ENCODE peak calls at places on chromosomes 1 and 21, in five cellular contexts. Y is pancreas, R is DND-41, L is mesendoderm, A is GM23248. T is an unnamed sample.

GRCh38 chr1:158087320-158087927 is 93.3 kb upstream of the CD1D start:
- DNase-seq in Y (no peak), L (peak; percentile 94), R (peak; percentile 47), A (peak; percentile 81), T (no peak)

GRCh38 chr1:26705788-26706237 is 10.0 kb downstream of the ARID1A start:
- DNase-seq in Y (no peak), L (no peak), A (peak; percentile 83), R (no peak), T (no peak)

GRCh38 chr1:17903386-17903785 is 148.3 kb downstream of the ACTL8 start:
- DNase-seq in L (no peak), Y (no peak), A (no peak), R (no peak), T (no peak)

GRCh38 chr1:235597867-235598553 is 51.6 kb downstream of the GNG4 start:
- DNase-seq in A (peak; percentile 75), Y (no peak), L (peak; percentile 77), R (no peak), T (no peak)

GRCh38 chr1:119372493-119373086 is 4.0 kb downstream of the HAO2 start:
- DNase-seq in Y (no peak), L (peak; percentile 93), A (peak; percentile 57), R (no peak), T (no peak)

GRCh38 chr1:101908980-101909379 is 87.7 kb downstream of the OLFM3 start:
- DNase-seq in Y (no peak), A (no peak), L (no peak), R (no peak), T (no peak)

GRCh38 chr1:217343907-217344306 is 287.0 kb downstream of the GPATCH2 start:
- DNase-seq in A (no peak), Y (no peak), L (no peak), R (no peak), T (no peak)

GRCh38 chr1:18385239-18385790 is 95.4 kb upstream of the KLHDC7A start:
- DNase-seq in Y (no peak), L (peak; percentile 41), R (no peak), A (peak; percentile 67), T (no peak)

GRCh38 chr21:15443740-15444117 is 286.1 kb upstream of the USP25 start:
- DNase-seq in Y (no peak), A (no peak), R (no peak), L (no peak), T (no peak)

GRCh38 chr21:46035809-46036695 is 54.5 kb downstream of the COL6A1 start:
- DNase-seq in Y (peak; percentile 54), L (no peak), R (no peak), A (peak; percentile 89), T (no peak)

GRCh38 chr1:22773981-22774471 is 63.4 kb downstream of the EPHB2 start:
- DNase-seq in Y (no peak), L (no peak), R (no peak), A (peak; percentile 82), T (no peak)

GRCh38 chr1:183932412-183932811 is 105.1 kb downstream of the COLGALT2 start:
- DNase-seq in L (no peak), A (peak; percentile 93), Y (peak; percentile 62), R (no peak), T (no peak)

GRCh38 chr1:160781129-160781808 is 14.7 kb upstream of the LY9 start:
- DNase-seq in L (no peak), A (no peak), R (no peak), Y (no peak), T (no peak)

GRCh38 chr1:212542761-212543187 is 65.8 kb upstream of the ATF3 start:
- DNase-seq in Y (no peak), L (no peak), R (no peak), A (no peak), T (no peak)

GRCh38 chr1:40842201-40842600 is 20.0 kb downstream of the CITED4 start:
- DNase-seq in R (no peak), A (no peak), Y (no peak), L (no peak), T (no peak)

GRCh38 chr1:36570016-36570415 is 87.3 kb upstream of the CSF3R start:
- DNase-seq in Y (no peak), R (no peak), L (no peak), A (no peak), T (no peak)

GRCh38 chr1:62175568-62176179 is 19.0 kb upstream of the L1TD1 start:
- DNase-seq in Y (no peak), R (peak; percentile 40), A (peak; percentile 71), L (peak; percentile 74), T (peak; percentile 13)

GRCh38 chr1:23916209-23917131 is 3.3 kb upstream of the CNR2 start:
- DNase-seq in Y (peak; percentile 45), L (peak; percentile 93), R (peak; percentile 55), A (peak; percentile 62), T (peak; percentile 71)

GRCh38 chr21:42846221-42846620 is 33.1 kb downstream of the WDR4 start:
- DNase-seq in R (no peak), A (no peak), Y (peak; percentile 25), L (no peak), T (no peak)

GRCh38 chr1:150563340-150564038 is 14.3 kb downstream of the ADAMTSL4 start:
- DNase-seq in Y (peak; percentile 87), L (no peak), R (no peak), A (peak; percentile 60), T (peak; percentile 84)

GRCh38 chr1:69737527-69738176 is 169.9 kb downstream of the LRRC7 start:
- DNase-seq in Y (no peak), A (peak; percentile 75), L (peak; percentile 86), R (peak; percentile 38), T (no peak)

GRCh38 chr1:43134068-43134467 is 38.0 kb downstream of the EBNA1BP2 start:
- DNase-seq in R (no peak), Y (no peak), A (no peak), L (peak; percentile 41), T (no peak)

GRCh38 chr1:198529414-198529813 is 11.1 kb downstream of the ATP6V1G3 start:
- DNase-seq in A (peak; percentile 74), L (no peak), R (no peak), Y (no peak), T (no peak)

GRCh38 chr1:17059391-17060128 is 5.7 kb upstream of the SDHB start:
- DNase-seq in L (peak; percentile 88), R (peak; percentile 25), A (peak; percentile 86), Y (peak; percentile 90), T (peak; percentile 24)

GRCh38 chr1:215517441-215517891 is 49.6 kb upstream of the KCTD3 start:
- DNase-seq in Y (no peak), R (no peak), L (peak; percentile 54), A (peak; percentile 77), T (no peak)

GRCh38 chr1:19533626-19534025 is 48.3 kb upstream of the CAPZB start:
- DNase-seq in R (no peak), A (no peak), Y (no peak), L (no peak), T (no peak)

GRCh38 chr1:26998319-26999300 is 5.1 kb downstream of the TRNP1 start:
- DNase-seq in R (no peak), A (peak; percentile 77), L (peak; percentile 64), Y (no peak), T (no peak)

GRCh38 chr1:58922302-58923089 is 138.6 kb upstream of the JUN start:
- DNase-seq in L (no peak), A (no peak), R (no peak), Y (peak; percentile 81), T (peak; percentile 63)

GRCh38 chr1:206011057-206011456 is 7.9 kb upstream of the RAB7B start:
- DNase-seq in R (no peak), A (no peak), L (no peak), Y (no peak), T (no peak)
- H3K4me1 ChIP-seq in R (peaks cover 14% of the 10 kb centered on the region), A (no peaks in the 10 kb centered on the region), L (no peaks in the 10 kb centered on the region), Y (no peaks in the 10 kb centered on the region), T (no peaks in the 10 kb centered on the region)

DNA sequence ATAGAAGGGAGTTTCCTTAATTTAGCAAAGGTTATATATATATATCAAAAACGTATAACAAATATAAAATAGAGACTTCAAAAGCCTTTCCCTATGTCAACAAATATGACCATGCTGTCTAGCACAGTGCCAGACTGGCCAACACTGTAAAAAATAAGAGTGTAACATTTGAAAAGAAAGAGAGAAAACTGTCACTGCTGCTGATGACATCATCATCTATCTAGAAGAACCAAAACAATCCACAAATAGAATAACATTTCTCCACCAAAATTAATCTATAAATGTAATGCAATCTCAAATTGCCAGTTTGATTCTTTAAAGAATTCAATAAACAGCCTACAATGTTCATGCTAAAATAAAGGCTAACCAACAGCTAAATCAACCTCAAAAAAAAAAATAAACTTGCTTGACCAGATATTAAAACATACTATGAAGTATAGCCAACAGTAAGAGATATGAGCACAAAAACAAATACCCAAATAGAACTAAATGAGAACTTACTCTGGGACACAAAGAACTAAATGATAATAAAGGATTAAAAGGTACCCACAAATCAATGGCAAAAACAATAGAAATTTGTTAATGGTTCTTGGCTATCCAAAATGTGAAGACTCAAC is 50.2 kb downstream of the ENAH start:
- DNase-seq in R (no peak), Y (no peak), A (peak; percentile 48), L (no peak), T (no peak)
- H3K27ac ChIP-seq in R (no peak overlapping the region), Y (no peak overlapping the region), A (no peak overlapping the region), L (no peak overlapping the region), T (no peak overlapping the region)

DNA sequence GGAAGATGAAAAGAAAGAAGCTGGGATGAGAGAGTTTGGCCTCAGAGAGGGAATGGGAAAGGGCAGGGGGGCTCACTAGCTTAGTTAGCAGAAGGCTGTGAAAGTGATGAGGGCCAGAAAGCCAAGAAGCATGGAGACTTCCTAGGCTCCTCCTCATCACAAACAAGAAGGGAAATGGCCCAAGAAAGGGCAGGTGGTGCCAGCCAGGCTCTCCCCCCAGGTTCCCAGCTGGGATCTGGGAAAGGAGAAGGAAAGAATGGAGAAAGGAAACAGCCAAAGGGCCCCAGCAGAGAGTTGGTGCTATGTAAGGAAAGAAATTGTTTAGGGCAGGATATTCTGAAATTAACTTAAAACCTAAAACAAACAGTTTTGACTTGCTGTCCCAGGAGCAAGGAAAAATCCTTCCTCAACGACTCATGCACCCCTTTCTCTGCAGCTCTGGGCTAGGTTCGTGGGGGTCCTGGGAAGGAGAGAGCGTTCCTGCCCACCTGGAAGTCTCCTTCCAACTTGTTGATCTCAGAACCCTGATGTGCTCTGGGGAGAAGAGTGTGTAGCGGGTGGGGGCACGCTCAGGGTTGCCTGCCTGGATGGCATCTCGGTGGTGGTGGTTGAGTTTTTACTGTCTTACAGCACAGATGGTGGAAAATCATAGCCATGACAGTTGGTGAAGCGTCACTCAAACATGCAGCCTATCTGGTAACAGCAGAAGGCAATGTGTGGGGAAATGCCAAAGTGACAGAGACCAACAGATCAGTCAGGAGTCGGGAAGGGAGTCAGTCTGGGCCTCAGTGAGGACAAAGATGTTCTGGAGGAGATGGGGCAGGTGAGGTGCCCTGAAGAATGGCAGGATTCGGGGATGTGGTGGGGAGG is 147.3 kb downstream of the CLIC6 start:
- DNase-seq in Y (no peak), R (no peak), L (no peak), A (no peak), T (no peak)
- H3K36me3 ChIP-seq in Y (no peaks in the 10 kb centered on the region), R (peaks cover 100% of the 10 kb centered on the region), L (no peaks in the 10 kb centered on the region), A (peaks cover 52% of the 10 kb centered on the region), T (peaks cover 40% of the 10 kb centered on the region)

GRCh38 chr1:156897078-156897825 is 3.7 kb downstream of the PEAR1 start:
- DNase-seq in L (no peak), A (peak; percentile 91), Y (peak; percentile 40), R (no peak), T (no peak)

GRCh38 chr1:156900019-156900718 is 6.7 kb downstream of the PEAR1 start:
- DNase-seq in R (no peak), Y (peak; percentile 2), L (no peak), A (peak; percentile 36), T (no peak)

GRCh38 chr1:156898151-156898550 is 4.6 kb downstream of the PEAR1 start:
- DNase-seq in R (no peak), L (no peak), Y (peak; percentile 44), A (no peak), T (no peak)

GRCh38 chr1:156900896-156901589 is 7.5 kb downstream of the PEAR1 start:
- DNase-seq in Y (no peak), R (no peak), A (no peak), L (no peak), T (no peak)

GRCh38 chr1:156898971-156899657 is 5.6 kb downstream of the PEAR1 start:
- DNase-seq in R (no peak), L (no peak), Y (no peak), A (no peak), T (no peak)
- H3K4me1 ChIP-seq in R (no peaks in the 10 kb centered on the region), L (no peaks in the 10 kb centered on the region), Y (no peaks in the 10 kb centered on the region), A (peaks cover 54% of the 10 kb centered on the region), T (peaks cover 5% of the 10 kb centered on the region)